ENCODE peak calls at places on chromosomes 1 and 21, in eight cellular contexts. Y, P, T, D, Q, N, H and X are unnamed samples.

GRCh38 chr1:205477121-205477758 is 21.4 kb upstream of the BLACAT1 start:
- DNase-seq in Y (no peak), P (no peak), T (peak), D (no peak), Q (no peak), N (no peak), H (no peak), X (no peak)

GRCh38 chr1:162223488-162223887 is 153.2 kb downstream of the SPATA46 start:
- DNase-seq in Y (no peak), P (peak), T (no peak), D (no peak), Q (no peak), N (no peak), H (no peak), X (peak)

GRCh38 chr21:43866659-43867331 is 1.8 kb downstream of the AGPAT3 start:
- DNase-seq in Y (peak), P (peak), T (no peak), D (no peak), Q (no peak), N (peak), H (no peak), X (no peak)

GRCh38 chr21:32083175-32083574 is 195.7 kb downstream of the MIS18A start:
- DNase-seq in Y (no peak), P (no peak), T (no peak), D (no peak), Q (peak), N (no peak), H (no peak), X (no peak)

GRCh38 chr1:12475947-12476346 is 142.1 kb downstream of the DHRS3 start:
- DNase-seq in Y (no peak), P (peak), T (no peak), D (peak), Q (peak), N (no peak), H (no peak), X (peak)

GRCh38 chr1:13700521-13701273 is 709 bp downstream of the PRDM2 start:
- DNase-seq in Y (peak), P (peak), T (peak), D (no peak), Q (peak), N (no peak), H (no peak), X (no peak)

GRCh38 chr1:44609412-44609767 is 64.9 kb downstream of the TMEM53 start:
- DNase-seq in Y (peak), P (peak), T (peak), D (peak), Q (peak), N (peak), H (no peak), X (peak)

GRCh38 chr1:214637722-214638473 is 34.9 kb downstream of the CENPF start:
- DNase-seq in Y (peak), P (peak), T (peak), D (peak), Q (peak), N (peak), H (no peak), X (no peak)

GRCh38 chr21:14581902-14582457 is 35.9 kb upstream of the SAMSN1 start:
- DNase-seq in Y (no peak), P (no peak), T (no peak), D (no peak), Q (no peak), N (no peak), H (no peak), X (no peak)

GRCh38 chr1:2906105-2906504 is 104.6 kb upstream of the TTC34 start:
- DNase-seq in Y (no peak), P (no peak), T (no peak), D (no peak), Q (no peak), N (no peak), H (no peak), X (no peak)

GRCh38 chr1:6783221-6783620 is 2.0 kb upstream of the CAMTA1 start:
- DNase-seq in Y (no peak), P (no peak), T (no peak), D (no peak), Q (no peak), N (no peak), H (no peak), X (no peak)

GRCh38 chr1:7250176-7250575 is 464.9 kb downstream of the CAMTA1 start:
- DNase-seq in Y (no peak), P (no peak), T (no peak), D (no peak), Q (no peak), N (no peak), H (no peak), X (no peak)

GRCh38 chr1:171940373-171940772 is 99.1 kb downstream of the DNM3 start:
- DNase-seq in Y (peak), P (no peak), T (no peak), D (no peak), Q (peak), N (no peak), H (no peak), X (no peak)

GRCh38 chr1:226607821-226608220 is 59.3 kb downstream of the STUM start:
- DNase-seq in Y (no peak), P (no peak), T (no peak), D (no peak), Q (no peak), N (no peak), H (no peak), X (no peak)

GRCh38 chr1:169943963-169944526 is 50.3 kb upstream of the SCYL3 start:
- DNase-seq in Y (no peak), P (no peak), T (no peak), D (no peak), Q (no peak), N (no peak), H (no peak), X (no peak)

GRCh38 chr1:32266926-32267645 is 16.0 kb downstream of the LCK start:
- DNase-seq in Y (no peak), P (no peak), T (no peak), D (no peak), Q (peak), N (no peak), H (no peak), X (no peak)

GRCh38 chr1:210830034-210831028 is 303.6 kb downstream of the KCNH1 start:
- DNase-seq in Y (no peak), P (no peak), T (no peak), D (no peak), Q (no peak), N (no peak), H (no peak), X (no peak)

GRCh38 chr1:53543771-53544695 is 84.8 kb downstream of the DMRTB1 start:
- DNase-seq in Y (no peak), P (no peak), T (no peak), D (no peak), Q (no peak), N (no peak), H (no peak), X (no peak)

GRCh38 chr1:233304489-233305102 is 9.1 kb upstream of the PCNX2 start:
- DNase-seq in Y (peak), P (peak), T (peak), D (no peak), Q (peak), N (peak), H (no peak), X (no peak)

GRCh38 chr1:236677641-236678235 is 8.6 kb upstream of the ACTN2 start:
- DNase-seq in Y (no peak), P (no peak), T (peak), D (no peak), Q (no peak), N (no peak), H (no peak), X (no peak)

GRCh38 chr1:6367381-6368007 is 26.1 kb downstream of the ACOT7 start:
- DNase-seq in Y (no peak), P (peak), T (no peak), D (no peak), Q (no peak), N (no peak), H (peak), X (no peak)

GRCh38 chr1:218674280-218674773 is 329.2 kb downstream of the TGFB2 start:
- DNase-seq in Y (peak), P (peak), T (peak), D (no peak), Q (peak), N (no peak), H (no peak), X (peak)

GRCh38 chr21:27804515-27804914 is 837.6 kb upstream of the ADAMTS5 start:
- DNase-seq in Y (no peak), P (no peak), T (peak), D (no peak), Q (no peak), N (no peak), H (no peak), X (no peak)

GRCh38 chr1:84982395-84982794 is 14.5 kb downstream of the MCOLN2 start:
- DNase-seq in Y (no peak), P (no peak), T (no peak), D (no peak), Q (no peak), N (no peak), H (no peak), X (no peak)

GRCh38 chr21:28547795-28548194 is 444.9 kb downstream of the LTN1 start:
- DNase-seq in Y (no peak), P (no peak), T (no peak), D (no peak), Q (no peak), N (no peak), H (no peak), X (no peak)

GRCh38 chr21:33949516-33950424 is 34.2 kb upstream of the ATP5PO start:
- DNase-seq in Y (no peak), P (no peak), T (no peak), D (peak), Q (no peak), N (no peak), H (no peak), X (no peak)

GRCh38 chr1:229718177-229718576 is 92.1 kb downstream of the URB2 start:
- DNase-seq in Y (no peak), P (no peak), T (no peak), D (no peak), Q (no peak), N (no peak), H (no peak), X (no peak)

GRCh38 chr1:235679005-235679404 is 29.4 kb upstream of the GNG4 start:
- DNase-seq in Y (peak), P (no peak), T (peak), D (no peak), Q (no peak), N (no peak), H (no peak), X (no peak)

GRCh38 chr1:201624741-201625646 is 86.1 kb downstream of the NAV1 start:
- DNase-seq in Y (no peak), P (peak), T (no peak), D (no peak), Q (peak), N (no peak), H (no peak), X (no peak)

GRCh38 chr1:89637496-89637895 is 4.6 kb downstream of the LRRC8C start:
- DNase-seq in Y (no peak), P (no peak), T (no peak), D (no peak), Q (peak), N (no peak), H (no peak), X (no peak)

GRCh38 chr1:89724369-89725015 is 91.6 kb downstream of the LRRC8C start:
- DNase-seq in Y (no peak), P (peak), T (no peak), D (no peak), Q (no peak), N (no peak), H (no peak), X (no peak)

GRCh38 chr21:41712201-41712600 is 54.7 kb downstream of the RIPK4 start:
- DNase-seq in Y (peak), P (no peak), T (peak), D (no peak), Q (no peak), N (no peak), H (no peak), X (no peak)
- TF ChIP-seq EZH2 in Y (no peak), P (no peak), T (no peak), D (no peak), Q (no peak), N (no peak), H (no peak), X (no peak)

DNA sequence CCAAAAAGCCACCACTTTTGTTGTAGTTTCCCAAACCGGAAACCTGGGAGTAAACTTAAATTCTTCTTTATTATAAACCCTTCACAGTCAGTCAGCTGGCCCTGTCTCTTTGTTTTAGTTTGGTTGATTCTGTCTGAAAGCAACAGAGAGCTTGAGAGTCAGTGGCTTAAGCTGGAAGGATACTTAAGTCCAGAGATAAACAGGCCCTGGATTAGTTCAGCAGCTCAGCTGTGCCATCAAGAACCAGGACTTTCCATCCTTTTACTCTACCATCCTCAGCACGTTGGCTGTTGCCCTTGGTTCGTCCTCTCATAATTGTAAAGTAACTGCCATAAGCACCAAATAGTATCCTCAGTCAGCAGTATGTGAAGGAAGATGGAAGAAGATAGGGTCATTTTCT is 4.5 kb downstream of the DESI2 start:
- DNase-seq in Y (no peak), P (no peak), T (no peak), D (no peak), Q (no peak), N (no peak), H (no peak), X (no peak)
- H3K4me2 ChIP-seq in Y (no peak), P (no peak), T (no peak), D (no peak), Q (no peak), N (no peak), H (no peak), X (no peak)

DNA sequence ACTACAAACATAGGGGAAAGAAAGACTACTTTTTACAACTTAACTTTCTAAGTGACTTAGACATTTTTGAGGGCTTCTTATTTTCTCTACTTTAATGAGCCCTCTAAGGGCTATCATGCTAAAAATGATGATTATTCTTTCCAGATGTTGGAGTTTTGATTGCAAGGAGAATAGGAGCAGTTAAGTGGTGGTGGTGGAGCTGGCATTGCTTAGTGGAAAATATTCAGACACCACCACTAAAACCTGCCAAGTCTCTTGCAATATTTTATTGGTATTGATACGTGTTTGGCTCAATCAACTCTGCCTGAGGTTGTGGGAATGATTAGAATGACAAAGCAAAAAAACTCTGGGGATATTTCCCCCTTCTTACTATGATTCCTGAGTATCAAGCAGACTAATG is 82.6 kb upstream of the PTGFR start:
- DNase-seq in Y (no peak), P (no peak), T (no peak), D (no peak), Q (no peak), N (no peak), H (no peak), X (no peak)
- TF ChIP-seq CTCF in Y (no peak), P (no peak), T (no peak), D (no peak), Q (no peak), N (no peak), H (no peak), X (no peak)

GRCh38 chr1:52055854-52056109 is 313 bp upstream of the BTF3L4 start:
- DNase-seq in Y (no peak), P (no peak), T (no peak), D (no peak), Q (no peak), N (no peak), H (no peak), X (no peak)
- TF ChIP-seq EZH2 in Y (no peak), P (no peak), T (no peak), D (no peak), Q (no peak), N (no peak), H (no peak), X (no peak)

DNA sequence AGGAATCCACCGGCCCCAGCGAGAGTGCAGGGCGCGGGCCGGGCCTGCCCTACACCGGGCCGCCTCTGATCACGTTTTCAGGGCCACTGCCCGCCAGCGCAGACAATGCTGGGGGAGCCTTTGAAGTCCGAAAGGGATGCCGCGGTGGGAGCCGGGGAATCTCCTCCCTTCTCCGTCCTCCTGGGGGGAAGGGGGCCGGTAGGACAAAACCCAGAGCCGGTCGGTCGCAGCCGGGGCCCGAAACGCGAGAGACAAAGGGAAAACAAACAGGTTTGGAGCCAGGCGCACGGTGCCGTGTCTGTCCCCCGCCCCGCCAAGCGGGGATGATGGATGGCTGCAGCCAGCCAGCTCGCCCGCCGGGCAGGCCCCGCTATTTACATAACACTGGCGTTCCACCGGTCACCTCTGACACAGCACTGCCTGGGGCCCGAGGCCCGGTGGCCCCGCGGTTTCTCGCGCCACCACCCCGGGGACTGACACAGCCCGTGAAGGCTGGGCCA is 92.0 kb downstream of the CASZ1 start:
- DNase-seq in Y (peak), P (no peak), T (peak), D (no peak), Q (no peak), N (no peak), H (no peak), X (no peak)
- H3K4me2 ChIP-seq in Y (peak), P (no peak), T (peak), D (no peak), Q (no peak), N (no peak), H (no peak), X (no peak)

GRCh38 chr1:197868751-197869501 is 33.5 kb upstream of the C1orf53 start:
- DNase-seq in Y (peak), P (peak), T (peak), D (peak), Q (peak), N (peak), H (peak), X (peak)
- TF ChIP-seq CTCF in Y (peak), P (peak), T (peak), D (peak), Q (peak), N (peak), H (peak), X (peak)